ENCODE peak calls at places on chromosomes 16 and 17, in seven cellular contexts. U is adrenal gland, N is neural progenitor cell, K is esophagus muscularis mucosa, P is ascending aorta, D is SK-N-SH, B is left ventricle myocardium inferior. W is an unnamed sample.

GRCh38 chr17:65025288-65025687 is 31.3 kb downstream of the GNA13 start:
- DNase-seq in U (no peak), N (no peak), K (no peak), P (no peak), D (no peak), B (no peak), W (no peak)

GRCh38 chr16:84175351-84176081 is 11.3 kb downstream of the TAF1C start:
- DNase-seq in U (peak; percentile 74), N (peak; percentile 79), K (no peak), P (no peak), D (peak; percentile 91), B (no peak), W (no peak)

GRCh38 chr16:70252355-70252988 is 732 bp upstream of the EXOSC6 start:
- DNase-seq in U (no peak), N (peak; percentile 63), K (no peak), P (no peak), D (peak; percentile 59), B (no peak), W (peak; percentile 58)

GRCh38 chr17:65529761-65530157 is 31.7 kb downstream of the AXIN2 start:
- DNase-seq in U (no peak), N (no peak), K (no peak), P (no peak), D (no peak), B (no peak), W (no peak)

GRCh38 chr16:11147033-11147848 is 108.8 kb downstream of the SOCS1 start:
- DNase-seq in U (no peak), N (no peak), K (no peak), P (no peak), D (no peak), B (no peak), W (no peak)

GRCh38 chr16:29702307-29702706 is 23.3 kb downstream of the QPRT start:
- DNase-seq in U (no peak), N (no peak), K (no peak), P (no peak), D (no peak), B (no peak), W (peak; percentile 17)

GRCh38 chr16:48194828-48195566 is 39.2 kb upstream of the ABCC12 start:
- DNase-seq in U (no peak), N (no peak), K (no peak), P (no peak), D (no peak), B (no peak), W (peak; percentile 36)

GRCh38 chr16:69924777-69925191 is 26.4 kb upstream of the CLEC18A start:
- DNase-seq in U (no peak), N (no peak), K (no peak), P (peak; percentile 46), D (no peak), B (peak; percentile 69), W (no peak)

GRCh38 chr16:87346517-87347060 is 29.4 kb upstream of the C16orf95 start:
- DNase-seq in U (no peak), N (no peak), K (no peak), P (no peak), D (no peak), B (no peak), W (no peak)

GRCh38 chr17:43431741-43432523 is 33.1 kb downstream of the ARL4D start:
- DNase-seq in U (no peak), N (peak; percentile 11), K (no peak), P (no peak), D (no peak), B (no peak), W (no peak)

GRCh38 chr17:68592667-68593330 is 8.4 kb downstream of the FAM20A start:
- DNase-seq in U (no peak), N (no peak), K (peak; percentile 12), P (no peak), D (no peak), B (no peak), W (no peak)

GRCh38 chr17:1912146-1912545 is 82.3 kb downstream of the RPA1 start:
- DNase-seq in U (no peak), N (no peak), K (no peak), P (no peak), D (no peak), B (no peak), W (no peak)
- H3K27me3 ChIP-seq in U (peaks cover 12% of the 10 kb centered on the region), N (peaks cover 70% of the 10 kb centered on the region), K (peaks cover 14% of the 10 kb centered on the region), P (peaks cover 10% of the 10 kb centered on the region), D (peaks cover 7% of the 10 kb centered on the region), B (peaks cover 84% of the 10 kb centered on the region), W (no peaks in the 10 kb centered on the region)

GRCh38 chr17:69954241-69954933 is 120.6 kb upstream of the KCNJ16 start:
- DNase-seq in U (no peak), N (no peak), K (no peak), P (no peak), D (no peak), B (no peak), W (no peak)
- H3K9me3 ChIP-seq in U (no peaks in the 10 kb centered on the region), N (no peaks in the 10 kb centered on the region), K (no peaks in the 10 kb centered on the region), P (no peaks in the 10 kb centered on the region), D (no peaks in the 10 kb centered on the region), B (peaks cover 4% of the 10 kb centered on the region), W (no peaks in the 10 kb centered on the region)

DNA sequence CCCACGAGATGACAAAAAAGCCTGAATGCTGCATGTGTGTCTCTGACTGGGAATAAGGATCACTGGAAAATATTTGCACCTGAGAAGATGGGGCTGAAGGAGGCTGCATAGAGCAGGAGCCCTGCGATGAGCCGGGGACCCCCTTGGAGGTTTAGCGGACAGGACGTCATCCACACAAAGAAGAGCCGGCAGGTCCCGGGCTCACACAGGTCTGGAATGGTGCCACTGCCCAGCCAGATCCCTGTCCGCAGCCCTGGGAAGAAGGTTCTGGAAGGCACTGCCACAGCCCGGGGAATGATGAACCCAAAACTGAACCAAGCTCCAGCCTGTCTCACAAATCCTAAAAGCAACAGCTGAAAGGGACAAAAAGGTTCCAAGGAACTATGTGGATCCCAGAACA is 101.8 kb downstream of the ANKRD11 start:
- DNase-seq in U (no peak), N (no peak), K (no peak), P (no peak), D (peak; percentile 21), B (no peak), W (no peak)
- H3K27me3 ChIP-seq in U (no peaks in the 10 kb centered on the region), N (no peaks in the 10 kb centered on the region), K (no peaks in the 10 kb centered on the region), P (no peaks in the 10 kb centered on the region), D (no peaks in the 10 kb centered on the region), B (no peaks in the 10 kb centered on the region), W (no peaks in the 10 kb centered on the region)

DNA sequence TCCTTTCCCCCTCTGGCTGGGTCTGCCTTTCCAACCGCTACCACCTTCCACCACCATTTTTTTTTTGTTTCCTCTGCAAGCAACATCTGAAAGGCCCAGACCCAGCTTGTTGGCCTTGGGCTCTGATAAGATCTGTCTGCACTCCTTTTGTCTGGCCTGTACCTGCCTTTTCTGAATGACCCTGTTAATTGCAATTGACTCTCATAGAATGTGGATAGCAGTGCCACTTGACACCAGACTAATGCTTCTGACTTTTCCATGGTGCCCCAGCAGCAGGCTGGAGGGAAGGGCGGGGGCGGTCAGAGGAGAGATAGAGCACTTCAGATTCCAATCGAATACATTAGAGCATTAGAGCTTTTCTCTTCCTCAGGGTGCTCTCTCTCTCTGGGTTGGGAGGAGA is 538.9 kb downstream of the WWOX start:
- DNase-seq in U (no peak), N (no peak), K (no peak), P (no peak), D (peak; percentile 13), B (no peak), W (no peak)
- H3K9me3 ChIP-seq in U (no peaks in the 10 kb centered on the region), N (no peaks in the 10 kb centered on the region), K (no peaks in the 10 kb centered on the region), P (no peaks in the 10 kb centered on the region), D (no peaks in the 10 kb centered on the region), B (no peaks in the 10 kb centered on the region), W (no peaks in the 10 kb centered on the region)

GRCh38 chr17:46817151-46817900 is 1.2 kb downstream of the WNT3 start:
- DNase-seq in U (no peak), N (peak; percentile 39), K (no peak), P (no peak), D (no peak), B (no peak), W (no peak)

GRCh38 chr17:46818929-46819859 is 702 bp upstream of the WNT3 start:
- DNase-seq in U (no peak), N (peak; percentile 84), K (no peak), P (no peak), D (peak; percentile 57), B (no peak), W (no peak)

GRCh38 chr17:46818319-46818928 is at the start of gene WNT3:
- DNase-seq in U (no peak), N (peak; percentile 82), K (no peak), P (no peak), D (peak; percentile 82), B (no peak), W (no peak)

GRCh38 chr17:46819906-46820351 is 1.4 kb upstream of the WNT3 start:
- DNase-seq in U (no peak), N (peak; percentile 56), K (no peak), P (no peak), D (no peak), B (no peak), W (no peak)

GRCh38 chr17:46817901-46818209 is 637 bp downstream of the WNT3 start:
- DNase-seq in U (no peak), N (no peak), K (no peak), P (no peak), D (no peak), B (no peak), W (no peak)
- H3K27me3 ChIP-seq in U (peaks cover 60% of the 10 kb centered on the region), N (peaks cover 100% of the 10 kb centered on the region), K (peaks cover 58% of the 10 kb centered on the region), P (peaks cover 37% of the 10 kb centered on the region), D (peaks cover 9% of the 10 kb centered on the region), B (peaks cover 100% of the 10 kb centered on the region), W (no peaks in the 10 kb centered on the region)

DNA sequence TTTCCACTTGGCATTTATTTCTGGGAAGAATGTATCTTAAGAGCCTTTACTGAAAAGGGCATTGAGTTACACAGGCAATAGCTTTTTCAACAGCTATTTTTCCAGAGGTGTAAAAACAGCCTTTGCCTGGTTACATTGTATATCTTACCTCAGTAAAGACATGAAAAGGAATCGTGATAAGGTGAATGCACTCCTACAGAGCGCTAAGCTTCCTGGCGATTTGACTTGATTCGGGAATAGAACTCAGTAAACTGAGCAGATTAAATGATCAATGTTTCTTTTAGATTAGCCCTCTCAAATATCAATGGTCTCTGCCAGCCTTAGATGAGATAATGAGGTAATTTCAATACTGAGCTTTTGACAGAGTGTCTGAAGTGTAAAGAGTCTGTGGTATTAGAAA is 311.3 kb downstream of the CDH13 start:
- DNase-seq in U (no peak), N (no peak), K (no peak), P (no peak), D (no peak), B (no peak), W (no peak)
- H3K9me3 ChIP-seq in U (no peaks in the 10 kb centered on the region), N (no peaks in the 10 kb centered on the region), K (no peaks in the 10 kb centered on the region), P (peaks cover 3% of the 10 kb centered on the region), D (no peaks in the 10 kb centered on the region), B (peaks cover 8% of the 10 kb centered on the region), W (no peaks in the 10 kb centered on the region)

DNA sequence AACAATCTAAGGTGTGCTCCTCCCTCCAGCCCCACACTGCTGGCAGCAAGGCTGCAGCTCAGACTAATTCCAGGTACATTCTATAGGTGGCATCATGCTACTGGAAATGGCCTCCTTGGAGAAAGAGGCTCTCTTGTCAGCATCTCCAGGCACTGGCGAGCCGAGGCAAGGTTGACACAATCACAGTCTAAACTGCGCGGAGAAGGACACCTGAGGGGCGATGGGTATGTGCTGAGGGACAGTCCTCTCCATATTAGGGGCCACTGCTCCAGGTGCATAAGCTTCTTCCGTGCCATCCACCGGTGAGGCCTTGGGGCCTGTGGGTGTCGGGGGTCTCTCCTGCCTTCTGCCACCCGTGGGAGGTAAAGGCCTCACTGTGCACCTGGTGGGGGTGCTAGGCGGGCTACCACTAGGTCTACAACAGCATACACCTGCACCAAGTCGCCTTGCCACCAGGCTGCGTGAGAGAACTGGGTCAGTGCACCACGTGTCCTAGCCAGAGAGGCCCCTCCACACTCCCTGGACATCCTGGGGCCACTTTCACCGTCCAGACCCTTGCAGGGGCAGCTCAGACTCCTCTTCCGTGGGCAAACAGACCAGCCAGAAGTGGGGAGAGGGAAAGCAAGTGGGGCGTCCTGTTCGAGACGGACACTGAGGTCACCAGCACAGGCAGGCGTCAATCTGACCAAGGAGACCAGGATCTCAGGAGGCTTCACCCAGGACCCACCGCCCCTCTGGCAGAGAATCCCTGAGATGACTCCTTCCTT is 12.1 kb upstream of the CBX8 start:
- DNase-seq in U (no peak), N (peak; percentile 64), K (no peak), P (no peak), D (no peak), B (no peak), W (peak; percentile 81)
- H3K27me3 ChIP-seq in U (peaks cover 84% of the 10 kb centered on the region), N (peaks cover 97% of the 10 kb centered on the region), K (peaks cover 89% of the 10 kb centered on the region), P (peaks cover 67% of the 10 kb centered on the region), D (peaks cover 56% of the 10 kb centered on the region), B (peaks cover 99% of the 10 kb centered on the region), W (no peaks in the 10 kb centered on the region)

W was measured in WERI-Rb-1.